ENCODE peak calls at places on chromosome 11, in five cellular contexts. H is IMR-90, K is fibroblast of lung, G is HCT116, N is mammary epithelial cell. M is an unnamed sample. For H3K4me1, the result is how much of the 10 kb centered on the place peaks cover.

GRCh38 chr11:82854242-82854641 is 46.0 kb downstream of the PRCP start:
- DNase-seq in G (no peak), N (no peak), H (peak), K (peak), M (no peak)

GRCh38 chr11:103889679-103890078 is 146.8 kb upstream of the DDI1 start:
- DNase-seq in K (no peak), N (no peak), G (no peak), H (peak), M (no peak)

GRCh38 chr11:70140859-70141489 is 62.1 kb upstream of the FADD start:
- DNase-seq in N (no peak), H (peak), G (no peak), K (no peak), M (no peak)

GRCh38 chr11:124470516-124471231 is 25.2 kb upstream of the OR8B8 start:
- DNase-seq in H (no peak), K (no peak), N (no peak), G (no peak), M (no peak)

GRCh38 chr11:69840371-69841169 is 21.4 kb upstream of the FGF3 start:
- DNase-seq in K (no peak), N (peak), H (no peak), G (peak), M (peak)

GRCh38 chr11:120174866-120175265 is 36.0 kb upstream of the OAF start:
- DNase-seq in H (no peak), N (no peak), K (no peak), G (no peak), M (no peak)

GRCh38 chr11:119567667-119568582 is 145.0 kb upstream of the THY1 start:
- DNase-seq in G (no peak), H (peak), K (peak), N (peak), M (no peak)

GRCh38 chr11:103673773-103674172 is 362.7 kb upstream of the DDI1 start:
- DNase-seq in N (no peak), H (peak), G (no peak), K (peak), M (no peak)

GRCh38 chr11:36360833-36361232 is 64.7 kb downstream of the PRR5L start:
- DNase-seq in K (no peak), H (no peak), N (no peak), G (no peak), M (no peak)

GRCh38 chr11:27084407-27084985 is 43.9 kb downstream of the BBOX1 start:
- DNase-seq in N (peak), K (peak), G (no peak), H (peak), M (peak)

GRCh38 chr11:123338266-123338800 is 91.7 kb upstream of the GRAMD1B start:
- DNase-seq in H (no peak), G (no peak), N (no peak), K (no peak), M (no peak)

GRCh38 chr11:120660024-120660565 is 148.5 kb downstream of the GRIK4 start:
- DNase-seq in N (peak), H (peak), K (peak), G (peak), M (peak)

GRCh38 chr11:119701591-119702260 is 27.3 kb downstream of the NECTIN1 start:
- DNase-seq in H (no peak), N (no peak), K (no peak), G (no peak), M (no peak)

GRCh38 chr11:114413958-114414357 is 13.5 kb downstream of the RBM7 start:
- DNase-seq in H (no peak), N (no peak), K (no peak), G (no peak), M (peak)

GRCh38 chr11:18804621-18805020 is 13.0 kb upstream of the PTPN5 start:
- DNase-seq in N (peak), H (no peak), K (no peak), G (no peak), M (no peak)

GRCh38 chr11:94835571-94835970 is 67.4 kb downstream of the AMOTL1 start:
- DNase-seq in G (no peak), K (peak), H (peak), N (no peak), M (no peak)

GRCh38 chr11:47469411-47470179 is 20.7 kb upstream of the RAPSN start:
- DNase-seq in G (no peak), H (peak), K (no peak), N (no peak), M (no peak)

GRCh38 chr11:59102259-59102765 is 4.7 kb upstream of the FAM111B start:
- DNase-seq in H (peak), N (peak), G (no peak), K (peak), M (peak)

GRCh38 chr11:106288057-106288456 is 210.6 kb downstream of the AASDHPPT start:
- DNase-seq in K (no peak), N (no peak), G (no peak), H (no peak), M (no peak)

GRCh38 chr11:115676768-115677167 is 172.6 kb upstream of the CADM1 start:
- DNase-seq in N (peak), G (no peak), K (peak), H (peak), M (no peak)

GRCh38 chr11:33125611-33126010 is 35.7 kb downstream of the CSTF3 start:
- DNase-seq in H (no peak), K (no peak), N (no peak), G (no peak), M (no peak)

GRCh38 chr11:35623708-35624168 is 5.5 kb downstream of the FJX1 start:
- DNase-seq in K (peak), H (peak), G (no peak), N (peak), M (no peak)

GRCh38 chr11:58811499-58811898 is 33.0 kb downstream of the GLYATL2 start:
- DNase-seq in N (no peak), H (no peak), G (no peak), K (no peak), M (no peak)

GRCh38 chr11:45043755-45044475 is 93.2 kb upstream of the TP53I11 start:
- DNase-seq in G (no peak), N (no peak), H (no peak), K (no peak), M (no peak)

GRCh38 chr11:64476866-64477265 is 114.2 kb upstream of the SLC22A12 start:
- DNase-seq in K (no peak), G (no peak), N (no peak), H (no peak), M (no peak)

DNA sequence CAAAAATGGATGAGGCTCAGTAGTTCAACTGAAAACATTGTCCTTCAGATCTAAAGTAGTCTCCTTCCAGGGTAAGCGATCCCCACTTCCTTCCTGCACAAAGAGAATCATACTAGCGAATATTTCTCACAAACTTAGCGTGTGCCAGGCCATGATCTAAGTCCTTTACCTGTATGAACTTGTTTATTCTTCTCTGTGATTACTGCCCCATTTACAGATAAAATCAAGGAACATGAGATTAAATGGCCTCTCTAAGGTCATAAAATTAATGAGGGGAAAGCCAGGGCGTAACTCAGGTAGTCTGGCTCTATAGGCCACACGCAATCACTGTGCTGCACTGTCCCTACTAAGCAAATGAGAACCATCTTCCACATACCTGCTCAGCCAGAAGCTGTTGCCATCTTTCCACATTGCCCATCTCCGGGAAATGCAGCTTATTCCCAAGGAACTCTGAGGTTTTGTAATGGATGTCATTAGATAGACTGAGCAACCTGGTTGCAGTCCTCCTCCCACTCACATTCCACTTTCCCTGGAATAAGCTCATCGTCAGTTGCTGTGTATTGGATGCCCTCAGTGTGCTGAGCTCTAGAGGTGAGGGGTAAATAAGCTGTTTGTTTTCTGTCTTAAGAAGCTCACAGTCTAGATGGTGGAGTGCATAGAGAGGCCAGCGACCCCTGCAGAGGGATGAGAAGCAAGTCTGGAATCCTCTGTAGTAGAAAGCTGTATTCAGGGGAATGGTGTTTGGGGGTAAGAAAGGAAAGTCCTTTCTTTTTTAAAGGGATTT is 146.3 kb downstream of the SNX19 start:
- DNase-seq in H (peak), K (peak), N (no peak), G (no peak), M (peak)
- H3K4me1 ChIP-seq in H (under half), K (under half), N (under half), G (under half), M (under half)

GRCh38 chr11:28401446-28401845 is 293.3 kb downstream of the METTL15 start:
- DNase-seq in N (no peak), H (no peak), K (no peak), G (no peak), M (no peak)

GRCh38 chr11:28400236-28401100 is 292.3 kb downstream of the METTL15 start:
- DNase-seq in N (peak), H (peak), G (no peak), K (peak), M (no peak)
- H3K9ac ChIP-seq in N (no peak), H (no peak), G (no peak), K (no peak), M (no peak)

DNA sequence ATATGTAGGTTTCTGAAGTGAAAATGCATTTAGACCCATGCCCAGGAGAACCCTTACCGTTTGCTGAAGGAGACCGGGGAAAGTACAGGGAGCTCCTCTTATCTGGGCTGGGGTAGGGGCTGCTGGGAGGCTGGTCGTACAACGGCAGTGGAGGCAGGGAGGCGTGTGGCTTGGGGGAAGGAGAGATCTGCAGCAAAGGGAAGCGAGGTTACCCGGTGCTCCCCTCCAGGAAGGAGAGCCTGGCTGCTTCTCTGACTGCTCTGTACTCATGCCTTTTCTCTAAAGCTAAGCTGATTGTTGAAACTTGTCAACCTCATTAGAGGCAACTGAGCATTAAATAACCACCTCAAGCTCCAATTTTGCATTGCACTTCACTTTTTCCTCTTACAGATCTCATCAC is 27.2 kb downstream of the ATG16L2 start:
- DNase-seq in G (no peak), H (no peak), N (no peak), K (no peak), M (no peak)
- H3K4me1 ChIP-seq in G (under half), H (under half), N (under half), K (under half), M (under half)

GRCh38 chr11:75439495-75440120 is 6.6 kb upstream of the KLHL35 start:
- DNase-seq in K (no peak), H (no peak), G (no peak), N (no peak), M (no peak)

GRCh38 chr11:75443043-75443442 is 10.0 kb upstream of the KLHL35 start:
- DNase-seq in G (no peak), N (no peak), H (no peak), K (no peak), M (no peak)

GRCh38 chr11:75442161-75442885 is 9.3 kb upstream of the KLHL35 start:
- DNase-seq in N (no peak), G (no peak), H (no peak), K (no peak), M (no peak)

GRCh38 chr11:75441804-75442132 is 8.8 kb upstream of the KLHL35 start:
- DNase-seq in H (no peak), G (no peak), K (no peak), N (no peak), M (no peak)

DNA sequence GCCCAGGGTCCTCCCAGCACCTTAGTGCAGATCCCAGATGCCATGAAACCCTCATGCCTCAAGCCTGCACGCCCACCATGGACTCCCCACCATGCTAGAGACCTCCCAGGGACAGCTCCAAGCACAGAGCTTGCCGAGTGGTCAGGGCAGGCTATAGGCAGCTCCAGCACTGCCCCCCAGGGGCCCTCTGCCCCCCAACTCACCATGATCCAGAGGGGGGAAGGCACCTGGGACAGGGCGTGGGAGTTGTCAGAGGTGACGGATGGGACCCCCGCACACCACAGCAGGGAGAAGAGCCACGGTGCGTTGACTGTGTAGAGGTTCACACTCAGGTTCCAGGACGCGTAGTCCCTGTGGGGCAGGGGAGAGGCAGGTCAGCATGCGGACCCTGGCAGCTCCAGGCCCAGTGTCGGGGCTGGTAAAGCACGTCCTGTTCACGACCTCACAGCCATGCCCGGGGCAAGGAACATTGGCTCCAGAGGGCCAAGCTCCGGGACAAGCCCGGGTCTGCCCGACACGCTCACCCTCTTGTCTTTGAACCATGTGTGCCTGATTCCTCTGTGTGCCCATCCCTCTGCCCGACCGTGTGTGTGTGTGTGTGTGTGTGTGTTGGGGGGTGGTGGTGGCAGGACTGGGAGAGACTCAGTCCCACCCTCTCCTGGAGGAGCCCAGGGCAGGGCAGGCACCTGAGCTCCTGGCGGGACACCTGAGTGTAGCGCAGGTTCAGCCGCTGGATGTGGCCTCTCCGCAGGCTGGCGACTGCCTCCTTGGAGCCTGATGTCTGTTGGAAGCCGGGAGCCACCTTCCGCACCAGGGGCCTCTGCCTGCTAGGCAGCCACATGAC is 8.2 kb upstream of the KLHL35 start:
- DNase-seq in K (no peak), H (no peak), G (no peak), N (no peak), M (no peak)
- H3K9ac ChIP-seq in K (no peak), H (no peak), G (no peak), N (no peak), M (no peak)

DNA sequence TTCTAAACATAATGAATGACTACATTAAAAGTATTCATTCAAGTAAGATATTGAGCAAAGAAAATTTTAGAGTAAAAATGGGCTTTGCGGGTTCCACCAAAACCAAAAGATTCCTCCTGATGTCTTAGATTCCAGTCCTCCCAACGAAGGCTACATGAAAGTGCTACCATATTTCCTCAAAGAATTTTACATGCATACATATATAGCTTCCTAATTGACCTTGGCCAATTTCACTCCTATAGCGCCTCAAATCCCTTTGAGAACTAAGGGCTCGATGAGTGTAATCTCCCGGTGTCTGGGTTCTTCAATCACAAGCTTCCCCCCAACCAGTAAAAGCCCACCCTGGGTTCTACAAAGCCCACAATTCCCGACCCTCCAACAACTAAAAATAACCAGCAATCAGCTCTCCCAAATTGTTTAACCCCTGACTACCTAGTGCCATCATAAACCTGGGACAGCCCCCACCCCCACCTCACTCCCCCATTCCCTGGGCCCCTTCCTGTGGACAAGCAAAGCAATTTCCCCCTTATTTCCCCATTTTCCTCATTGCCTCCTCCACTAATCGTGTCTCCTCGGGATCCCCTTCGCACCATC is 1.2 kb downstream of the SIK3 start:
- DNase-seq in H (no peak), G (no peak), N (no peak), K (no peak), M (no peak)
- H3K4me1 ChIP-seq in H (under half), G (under half), N (under half), K (under half), M (under half)

GRCh38 chr11:10603721-10604297 is 35.3 kb upstream of the LYVE1 start:
- DNase-seq in G (no peak), K (no peak), N (no peak), H (no peak), M (no peak)
- H3K9ac ChIP-seq in G (no peak), K (no peak), N (no peak), H (peak), M (no peak)

GRCh38 chr11:11661356-11662040 is 39.7 kb upstream of the GALNT18 start:
- DNase-seq in N (no peak), K (no peak), H (no peak), G (no peak), M (no peak)
- H3K4me1 ChIP-seq in N (under half), K (under half), H (under half), G (under half), M (under half)